ENCODE peak calls at places on chromosomes 3 and 15, in five cellular contexts. Y is right atrium auricular region, V is IMR-90, U is pancreas, N is cardiac muscle cell. B is an unnamed sample. For H3K4me1, the result is how much of the 10 kb centered on the place peaks cover.

GRCh38 chr3:105362021-105362665 is 4.6 kb upstream of the ALCAM start:
- DNase-seq in V (peak), N (no peak), U (no peak), Y (no peak), B (no peak)

GRCh38 chr3:140062461-140062860 is 127.5 kb downstream of the CLSTN2 start:
- DNase-seq in N (no peak), V (no peak), U (no peak), Y (no peak), B (no peak)

GRCh38 chr15:63856711-63857458 is 23.1 kb upstream of the HERC1 start:
- DNase-seq in Y (no peak), V (peak), U (no peak), N (no peak), B (no peak)

GRCh38 chr15:74543583-74543982 is 2.6 kb downstream of the ARID3B start:
- DNase-seq in Y (no peak), U (no peak), N (no peak), V (no peak), B (no peak)

GRCh38 chr3:192413461-192413860 is 313.9 kb downstream of the FGF12 start:
- DNase-seq in Y (no peak), V (no peak), U (no peak), N (no peak), B (no peak)

GRCh38 chr3:195102609-195103467 is 168.1 kb downstream of the XXYLT1 start:
- DNase-seq in U (no peak), V (peak), Y (no peak), N (no peak), B (no peak)

GRCh38 chr15:77393471-77393840 is 26.4 kb downstream of the PEAK1 start:
- DNase-seq in Y (no peak), U (no peak), V (peak), N (no peak), B (no peak)

GRCh38 chr3:28250999-28251398 is 9.6 kb downstream of the CMC1 start:
- DNase-seq in Y (no peak), U (no peak), V (peak), N (no peak), B (no peak)

GRCh38 chr15:89506026-89506686 is 9.8 kb upstream of the RHCG start:
- DNase-seq in N (no peak), U (no peak), V (no peak), Y (peak), B (no peak)

GRCh38 chr3:9340450-9341009 is 22.3 kb upstream of the THUMPD3 start:
- DNase-seq in Y (no peak), N (no peak), V (peak), U (no peak), B (no peak)

GRCh38 chr15:34436956-34437442 is 609 bp downstream of the GOLGA8A start:
- DNase-seq in Y (no peak), N (peak), U (peak), V (peak), B (peak)

GRCh38 chr15:60299452-60300047 is 98.2 kb downstream of the ANXA2 start:
- DNase-seq in Y (no peak), N (no peak), U (peak), V (no peak), B (peak)

GRCh38 chr15:82043726-82044372 is 2.0 kb downstream of the MEX3B start:
- DNase-seq in Y (no peak), N (no peak), V (no peak), U (no peak), B (peak)

GRCh38 chr15:94230886-94231727 is at the start of gene MCTP2:
- DNase-seq in N (peak), U (peak), Y (peak), V (peak), B (peak)

GRCh38 chr3:125000661-125001060 is 55.1 kb downstream of the HEG1 start:
- DNase-seq in N (no peak), V (no peak), U (no peak), Y (no peak), B (no peak)

GRCh38 chr3:134360046-134360445 is 14.2 kb downstream of the AMOTL2 start:
- DNase-seq in N (no peak), U (no peak), V (no peak), Y (no peak), B (peak)

GRCh38 chr3:17204049-17204650 is 319.4 kb downstream of the PLCL2 start:
- DNase-seq in N (no peak), Y (no peak), V (no peak), U (no peak), B (no peak)

GRCh38 chr3:51681453-51681852 is 10.4 kb downstream of the TEX264 start:
- DNase-seq in V (peak), U (peak), Y (no peak), N (no peak), B (peak)

GRCh38 chr15:70342554-70343548 is 245.1 kb upstream of the TLE3 start:
- DNase-seq in U (no peak), Y (peak), N (no peak), V (no peak), B (no peak)

GRCh38 chr15:31508656-31509055 is 182.0 kb downstream of the KLF13 start:
- DNase-seq in Y (peak), N (no peak), U (no peak), V (no peak), B (no peak)

DNA sequence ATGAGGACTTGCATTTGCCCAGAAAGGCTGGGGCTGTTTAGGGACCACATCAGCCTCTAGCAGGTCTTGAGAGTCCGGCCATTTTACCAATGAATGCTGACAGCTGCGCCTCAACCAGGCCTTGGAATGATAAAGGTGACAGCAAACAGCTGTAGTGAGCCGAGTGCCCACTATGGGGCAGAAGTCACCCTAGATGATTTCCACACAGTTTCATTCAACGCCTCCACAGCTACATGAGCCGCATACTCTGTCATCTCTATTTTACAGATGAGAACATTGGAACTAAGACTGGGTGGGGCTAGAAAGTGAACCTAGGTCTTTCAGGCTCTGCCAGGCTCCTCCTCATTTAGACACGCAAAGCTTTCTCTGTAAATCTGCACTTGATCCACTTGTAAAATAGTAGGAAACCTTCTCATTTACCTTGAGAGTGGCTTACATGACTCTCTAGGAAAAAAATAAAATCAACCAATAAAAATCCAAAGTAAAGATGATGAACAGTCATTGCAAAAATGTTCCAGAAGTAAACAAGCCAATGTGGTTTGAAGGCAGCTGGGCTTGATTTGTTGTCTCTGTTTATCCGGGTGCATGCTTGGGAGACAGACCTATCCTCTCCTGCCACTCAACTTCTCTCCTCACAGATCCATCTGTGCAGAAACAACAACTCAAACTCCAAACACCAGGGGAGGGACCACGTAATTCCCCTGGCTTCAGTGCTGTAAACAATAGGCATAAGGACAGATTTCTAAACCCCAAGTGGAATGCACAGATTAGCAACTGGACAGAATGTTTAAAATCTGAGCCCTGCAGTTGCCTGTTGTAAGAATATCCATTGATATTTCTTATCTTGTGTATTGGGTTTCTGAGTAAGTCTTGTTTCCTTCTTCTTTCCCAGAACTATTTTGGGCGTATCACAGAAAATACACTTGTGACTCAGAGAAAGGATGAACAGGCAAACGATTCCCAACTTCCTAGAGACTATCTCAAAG is 31.5 kb upstream of the LDHAL6B start:
- DNase-seq in Y (peak), N (peak), V (peak), U (no peak), B (peak)
- H3K4me3 ChIP-seq in Y (no peak), N (no peak), V (no peak), U (no peak), B (no peak)

DNA sequence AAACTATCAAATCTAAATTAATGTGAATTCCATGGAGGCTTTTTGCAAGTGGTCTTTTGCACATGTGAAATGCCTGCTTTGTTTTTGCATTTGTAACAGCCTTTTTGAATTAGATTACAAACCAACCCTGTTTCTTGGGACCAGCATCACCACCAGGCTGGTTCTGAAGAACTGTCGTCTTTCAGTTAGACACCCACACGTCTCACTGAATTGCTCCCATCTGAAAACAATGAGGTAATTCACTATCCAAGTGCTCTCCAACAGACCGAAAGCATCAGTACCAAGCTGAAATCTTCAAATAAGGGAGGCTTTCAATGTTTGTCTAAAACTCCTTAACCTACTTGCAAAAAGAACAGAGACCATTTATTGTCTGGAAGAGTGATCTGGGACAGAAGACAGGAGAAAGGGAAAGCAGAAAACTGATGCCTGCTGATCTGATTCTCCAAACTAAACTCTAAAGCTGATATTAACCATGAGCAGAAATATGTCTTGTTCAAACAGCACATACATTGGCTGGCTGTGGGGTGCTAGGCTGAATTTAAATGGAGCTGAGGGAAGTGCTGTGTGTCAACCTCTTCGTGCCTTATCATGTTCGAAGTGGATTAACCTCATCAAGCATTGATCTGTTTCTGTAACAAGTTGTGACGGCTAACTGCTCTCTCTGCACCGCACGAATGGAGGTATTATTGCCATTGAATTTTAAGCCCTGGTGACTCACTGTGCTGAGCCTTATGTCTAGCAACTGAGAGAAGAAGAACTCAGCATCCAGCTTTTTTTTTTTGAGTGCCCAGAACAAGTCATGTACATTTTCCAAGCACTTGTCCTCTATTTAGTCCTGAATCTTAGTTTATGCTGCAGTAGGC is 213.7 kb upstream of the P2RY1 start:
- DNase-seq in Y (no peak), V (no peak), N (no peak), U (no peak), B (no peak)
- TF ChIP-seq CTCF in Y (no peak), V (no peak), N (no peak), U (no peak), B (no peak)

GRCh38 chr3:173589116-173589515 is 191.6 kb downstream of the NLGN1 start:
- DNase-seq in Y (no peak), U (no peak), N (no peak), V (no peak), B (no peak)
- H3K4me1 ChIP-seq in Y (under half), U (under half), N (under half), V (under half), B (under half)

GRCh38 chr3:128409621-128410581 is 56.8 kb downstream of the DNAJB8 start:
- DNase-seq in U (no peak), Y (no peak), N (no peak), V (no peak), B (no peak)

GRCh38 chr3:128408693-128409620 is 57.7 kb downstream of the DNAJB8 start:
- DNase-seq in N (no peak), V (no peak), Y (no peak), U (peak), B (no peak)

GRCh38 chr3:128411574-128412064 is 55.1 kb downstream of the DNAJB8 start:
- DNase-seq in N (no peak), V (no peak), U (no peak), Y (no peak), B (no peak)

GRCh38 chr3:128412180-128413002 is 54.3 kb downstream of the DNAJB8 start:
- DNase-seq in U (no peak), N (no peak), V (no peak), Y (no peak), B (no peak)

GRCh38 chr3:128410669-128411573 is 55.8 kb downstream of the DNAJB8 start:
- DNase-seq in Y (no peak), N (no peak), U (peak), V (no peak), B (no peak)
- H3K4me3 ChIP-seq in Y (no peak), N (no peak), U (no peak), V (no peak), B (no peak)